ENCODE peak calls at places on chromosomes 3 and 15, in seven cellular contexts. O is NCI-H1930, T is T-helper 2 cell, W is NCI-H226, K is mesenteric fat pad, F is body of pancreas, X is right cardiac atrium. G is an unnamed sample.

GRCh38 chr15:59260090-59260489 is 53.4 kb downstream of the LDHAL6B start:
- DNase-seq in T (no peak), W (no peak), O (no peak), X (no peak), K (no peak), F (no peak), G (no peak)

GRCh38 chr3:156483961-156484787 is 70.7 kb downstream of the SSR3 start:
- DNase-seq in W (peak; percentile 37), T (peak; percentile 8), K (no peak), F (no peak), O (no peak), X (no peak), G (no peak)

GRCh38 chr15:34905047-34905446 is 64.5 kb downstream of the AQR start:
- DNase-seq in T (no peak), O (no peak), W (no peak), F (no peak), X (no peak), K (no peak), G (no peak)

GRCh38 chr15:69000091-69000490 is 14.4 kb upstream of the NOX5 start:
- DNase-seq in T (no peak), K (no peak), O (no peak), W (no peak), X (no peak), F (no peak), G (no peak)

GRCh38 chr15:87038404-87038803 is 958.7 kb downstream of the AGBL1 start:
- DNase-seq in F (no peak), W (no peak), X (no peak), T (no peak), K (no peak), O (no peak), G (no peak)

GRCh38 chr3:196843435-196844110 is 24.1 kb upstream of the SENP5 start:
- DNase-seq in F (no peak), O (no peak), K (no peak), X (no peak), T (no peak), W (no peak), G (no peak)

GRCh38 chr3:184781801-184782200 is 30.2 kb upstream of the VPS8 start:
- DNase-seq in X (no peak), F (no peak), T (no peak), K (no peak), O (no peak), W (no peak), G (no peak)

GRCh38 chr3:106714400-106714799 is 662.8 kb upstream of the CCDC54 start:
- DNase-seq in F (no peak), O (no peak), W (peak; percentile 28), T (no peak), X (no peak), K (no peak), G (no peak)

GRCh38 chr3:18211116-18211515 is 214.0 kb downstream of the SATB1 start:
- DNase-seq in F (no peak), T (no peak), O (no peak), W (no peak), X (no peak), K (no peak), G (no peak)

GRCh38 chr15:93121089-93121488 is 32.1 kb upstream of the RGMA start:
- DNase-seq in W (no peak), X (no peak), O (no peak), K (no peak), T (no peak), F (no peak), G (no peak)

GRCh38 chr3:98784666-98785600 is 21.8 kb downstream of the ST3GAL6 start:
- DNase-seq in X (no peak), T (no peak), F (no peak), W (peak; percentile 88), K (no peak), O (no peak), G (no peak)

GRCh38 chr3:141012571-141012970 is 38.6 kb upstream of the SPSB4 start:
- DNase-seq in O (no peak), X (no peak), K (no peak), T (no peak), F (no peak), W (no peak), G (no peak)

GRCh38 chr3:113105980-113106379 is 105.4 kb upstream of the BOC start:
- DNase-seq in T (no peak), O (no peak), W (no peak), F (no peak), K (no peak), X (no peak), G (no peak)

GRCh38 chr15:66997212-66997611 is 68.2 kb upstream of the SMAD3 start:
- DNase-seq in F (no peak), W (peak; percentile 80), O (no peak), K (no peak), X (no peak), T (no peak), G (no peak)

GRCh38 chr3:171791695-171792082 is 18.6 kb downstream of the PLD1 start:
- DNase-seq in F (no peak), X (peak; percentile 30), T (no peak), O (no peak), W (no peak), K (no peak), G (no peak)

GRCh38 chr3:102536479-102536878 is 101.7 kb downstream of the ZPLD1 start:
- DNase-seq in O (peak; percentile 19), W (peak; percentile 32), T (no peak), K (no peak), F (peak; percentile 12), X (no peak), G (no peak)

GRCh38 chr3:37963635-37964034 is 27.0 kb upstream of the VILL start:
- DNase-seq in F (no peak), O (no peak), W (no peak), X (no peak), K (no peak), T (no peak), G (no peak)

GRCh38 chr15:54816406-54816805 is 380.3 kb downstream of the RSL24D1 start:
- DNase-seq in K (no peak), W (no peak), F (no peak), T (no peak), X (no peak), O (no peak), G (no peak)

GRCh38 chr3:112640333-112640863 is 545 bp downstream of the CCDC80 start:
- DNase-seq in X (no peak), F (no peak), O (no peak), K (no peak), W (peak; percentile 71), T (no peak), G (no peak)

GRCh38 chr3:159432721-159433300 is 555.8 kb upstream of the IL12A start:
- DNase-seq in W (no peak), T (no peak), O (no peak), F (no peak), K (no peak), X (no peak), G (no peak)

GRCh38 chr3:37668431-37668830 is 193.2 kb upstream of the CTDSPL start:
- DNase-seq in F (peak; percentile 31), T (no peak), X (peak; percentile 28), O (no peak), W (no peak), K (no peak), G (no peak)

GRCh38 chr3:189355481-189356201 is 183.9 kb downstream of the TPRG1 start:
- DNase-seq in F (no peak), O (no peak), W (peak; percentile 84), X (no peak), T (peak; percentile 7), K (no peak), G (no peak)

GRCh38 chr3:161371441-161372320 is at the start of gene SPTSSB:
- DNase-seq in O (peak; percentile 30), X (peak; percentile 29), F (peak; percentile 53), T (peak; percentile 14), W (no peak), K (no peak), G (no peak)

GRCh38 chr3:40414270-40414669 is 27.3 kb downstream of the ENTPD3 start:
- DNase-seq in O (no peak), X (no peak), F (no peak), W (no peak), T (no peak), K (no peak), G (no peak)